ENCODE peak calls at places on chromosomes 5 and 9, in five cellular contexts. P is heart right ventricle, I is astrocyte, V is dorsolateral prefrontal cortex, F is cardiac fibroblast. S is an unnamed sample.

GRCh38 chr5:157290981-157291711 is 25.2 kb downstream of the CYFIP2 start:
- DNase-seq in P (no peak), I (peak; percentile 10), V (no peak), F (peak; percentile 29), S (no peak)

GRCh38 chr9:25418974-25419373 is 259.3 kb downstream of the TUSC1 start:
- DNase-seq in P (no peak), I (no peak), V (no peak), F (no peak), S (peak; percentile 19)

GRCh38 chr9:17793713-17794622 is 215.1 kb downstream of the SH3GL2 start:
- DNase-seq in P (no peak), I (no peak), V (no peak), F (peak; percentile 19), S (peak; percentile 2)

GRCh38 chr9:130471411-130472183 is 26.8 kb downstream of the ASS1 start:
- DNase-seq in P (no peak), I (no peak), V (no peak), F (no peak), S (no peak)

GRCh38 chr5:149924481-149924880 is 20.1 kb downstream of the PDE6A start:
- DNase-seq in P (no peak), I (no peak), V (no peak), F (no peak), S (no peak)

GRCh38 chr9:93965830-93966577 is 10.8 kb upstream of the BARX1 start:
- DNase-seq in P (no peak), I (no peak), V (no peak), F (no peak), S (no peak)

GRCh38 chr9:123550012-123550411 is 194.0 kb downstream of the CRB2 start:
- DNase-seq in P (no peak), I (peak; percentile 4), V (no peak), F (no peak), S (no peak)

GRCh38 chr9:127633216-127633615 is 21.1 kb downstream of the STXBP1 start:
- DNase-seq in P (no peak), I (no peak), V (no peak), F (no peak), S (no peak)

GRCh38 chr5:100550531-100551036 is 15.4 kb downstream of the FAM174A start:
- DNase-seq in P (no peak), I (no peak), V (no peak), F (no peak), S (peak; percentile 42)

GRCh38 chr5:24363789-24364534 is 280.8 kb downstream of the CDH10 start:
- DNase-seq in P (no peak), I (no peak), V (no peak), F (no peak), S (no peak)

GRCh38 chr5:152271420-152271819 is 133.7 kb downstream of the NMUR2 start:
- DNase-seq in P (no peak), I (no peak), V (peak; percentile 8), F (no peak), S (peak; percentile 26)

GRCh38 chr5:132388244-132389050 is 18.9 kb downstream of the SLC22A5 start:
- DNase-seq in P (peak; percentile 47), I (peak; percentile 70), V (no peak), F (peak; percentile 59), S (no peak)

GRCh38 chr5:53076014-53076413 is 33.5 kb downstream of the MOCS2 start:
- DNase-seq in P (no peak), I (no peak), V (no peak), F (peak; percentile 6), S (no peak)

GRCh38 chr5:44809956-44810276 is 1.2 kb downstream of the MRPS30 start:
- DNase-seq in P (no peak), I (no peak), V (no peak), F (no peak), S (no peak)

GRCh38 chr5:93611900-93612898 is 29.2 kb downstream of the NR2F1 start:
- DNase-seq in P (no peak), I (peak; percentile 32), V (no peak), F (no peak), S (no peak)

GRCh38 chr5:177089825-177090641 is 3.3 kb downstream of the FGFR4 start:
- DNase-seq in P (no peak), I (no peak), V (no peak), F (peak; percentile 32), S (no peak)

GRCh38 chr5:12016149-12016740 is 112.0 kb upstream of the CTNND2 start:
- DNase-seq in P (no peak), I (peak; percentile 59), V (peak; percentile 12), F (no peak), S (no peak)

GRCh38 chr5:163407034-163407652 is 30.3 kb upstream of the CCNG1 start:
- DNase-seq in P (no peak), I (peak; percentile 64), V (no peak), F (peak; percentile 44), S (peak; percentile 7)

GRCh38 chr5:32276173-32276853 is 36.4 kb downstream of the MTMR12 start:
- DNase-seq in P (no peak), I (peak; percentile 62), V (no peak), F (peak; percentile 65), S (peak; percentile 77)

GRCh38 chr5:147578228-147579024 is 68.6 kb upstream of the DPYSL3 start:
- DNase-seq in P (no peak), I (peak; percentile 60), V (no peak), F (peak; percentile 80), S (peak; percentile 59)

GRCh38 chr5:95843733-95844223 is 21.3 kb upstream of the GLRX start:
- DNase-seq in P (no peak), I (no peak), V (no peak), F (peak; percentile 93), S (no peak)

GRCh38 chr9:5799314-5799713 is 33.6 kb downstream of the ERMP1 start:
- DNase-seq in P (no peak), I (peak; percentile 23), V (no peak), F (peak; percentile 73), S (peak; percentile 53)

GRCh38 chr5:9316733-9317132 is 229.1 kb downstream of the SEMA5A start:
- DNase-seq in P (no peak), I (no peak), V (no peak), F (no peak), S (peak; percentile 45)

GRCh38 chr5:134070979-134071849 is 43.3 kb upstream of the TCF7 start:
- DNase-seq in P (no peak), I (no peak), V (no peak), F (no peak), S (no peak)

GRCh38 chr5:139878093-139878492 is 82.5 kb downstream of the PSD2 start:
- DNase-seq in P (no peak), I (no peak), V (no peak), F (no peak), S (no peak)

GRCh38 chr5:78806544-78806943 is 158.0 kb upstream of the LHFPL2 start:
- DNase-seq in P (no peak), I (peak; percentile 99), V (no peak), F (peak; percentile 50), S (peak; percentile 38)

GRCh38 chr9:91163773-91164471 is 197.8 kb downstream of the AUH start:
- DNase-seq in P (no peak), I (no peak), V (no peak), F (no peak), S (no peak)

GRCh38 chr5:81802625-81803024 is 51.7 kb upstream of the SSBP2 start:
- DNase-seq in P (no peak), I (no peak), V (no peak), F (no peak), S (no peak)

GRCh38 chr9:75390951-75391350 is 302.6 kb downstream of the OSTF1 start:
- DNase-seq in P (no peak), I (no peak), V (no peak), F (no peak), S (no peak)

GRCh38 chr9:132770775-132771310 is 100.6 kb downstream of the GTF3C4 start:
- DNase-seq in P (no peak), I (no peak), V (no peak), F (no peak), S (no peak)

GRCh38 chr9:132769895-132770774 is 99.9 kb downstream of the GTF3C4 start:
- DNase-seq in P (peak; percentile 65), I (peak; percentile 36), V (peak; percentile 22), F (peak; percentile 75), S (no peak)

GRCh38 chr9:132773764-132774339 is 103.6 kb downstream of the GTF3C4 start:
- DNase-seq in P (no peak), I (no peak), V (no peak), F (no peak), S (no peak)

GRCh38 chr9:132773093-132773492 is 102.8 kb downstream of the GTF3C4 start:
- DNase-seq in P (no peak), I (no peak), V (no peak), F (no peak), S (no peak)

GRCh38 chr9:132768932-132769894 is 98.9 kb downstream of the GTF3C4 start:
- DNase-seq in P (peak; percentile 30), I (peak; percentile 46), V (no peak), F (peak; percentile 82), S (peak; percentile 15)
- TF ChIP-seq CTCF in P (peak; percentile 39), I (peak; percentile 14), V (peak; percentile 23), F (peak; percentile 42), S (peak; percentile 5)

DNA sequence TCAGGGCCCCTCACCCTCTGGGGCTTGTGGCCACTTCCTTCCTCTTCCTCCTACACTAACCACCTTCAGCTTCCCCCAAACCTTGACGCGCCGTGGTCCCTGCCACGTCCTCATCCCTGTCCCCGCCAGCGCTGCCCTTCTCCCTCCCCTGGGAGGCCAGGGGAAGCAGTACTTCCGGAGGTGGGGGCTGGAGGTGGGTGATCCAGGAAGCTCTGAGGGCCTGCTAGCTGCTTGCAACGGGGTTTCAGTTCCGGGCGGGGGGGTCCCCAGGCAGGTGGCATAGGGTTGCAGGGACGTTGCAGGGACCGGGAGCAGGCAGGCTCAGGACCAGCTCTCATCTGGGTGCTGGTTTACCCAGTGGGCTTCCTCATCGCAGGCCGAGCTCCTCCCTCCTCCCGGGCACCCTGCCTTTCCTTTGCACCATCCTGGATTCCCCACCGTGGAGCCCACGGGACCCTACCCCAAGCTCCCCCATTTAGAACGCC is 70.0 kb downstream of the RXRA start:
- DNase-seq in P (no peak), I (no peak), V (no peak), F (no peak), S (no peak)
- H3K4me3 ChIP-seq in P (no peak overlapping the region), I (no peak overlapping the region), V (no peak overlapping the region), F (no peak overlapping the region), S (no peak overlapping the region)

GRCh38 chr9:135085830-135086546 is 1.5 kb upstream of the OLFM1 start:
- DNase-seq in P (peak; percentile 80), I (peak; percentile 11), V (peak; percentile 79), F (peak; percentile 67), S (peak; percentile 12)

GRCh38 chr9:135088348-135088978 is 995 bp downstream of the OLFM1 start:
- DNase-seq in P (no peak), I (no peak), V (no peak), F (no peak), S (no peak)

GRCh38 chr9:135086597-135087488 is 625 bp upstream of the OLFM1 start:
- DNase-seq in P (no peak), I (no peak), V (no peak), F (no peak), S (no peak)

GRCh38 chr9:135087899-135088347 is 455 bp downstream of the OLFM1 start:
- DNase-seq in P (no peak), I (no peak), V (no peak), F (no peak), S (no peak)

DNA sequence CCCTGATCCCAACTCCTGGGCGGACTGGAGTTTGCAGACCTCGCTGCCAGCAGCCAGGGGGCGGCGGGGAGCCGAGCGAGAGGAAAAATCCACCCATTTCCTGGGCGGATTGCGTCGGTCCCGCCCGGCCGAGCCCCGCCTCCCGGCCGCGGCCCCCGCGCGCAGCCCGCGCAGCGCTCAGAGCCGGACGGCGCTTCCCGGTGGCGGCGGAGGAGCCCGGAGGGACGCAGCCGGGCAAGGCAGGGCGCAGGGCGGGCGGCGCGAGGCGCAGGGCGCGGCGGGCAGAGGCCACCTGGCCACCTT is at the start of gene OLFM1:
- DNase-seq in P (peak; percentile 82), I (peak; percentile 41), V (peak; percentile 81), F (peak; percentile 68), S (peak; percentile 33)
- TF ChIP-seq CTCF in P (peak; percentile 67), I (no peak), V (peak; percentile 77), F (peak; percentile 70), S (peak; percentile 52)

GRCh38 chr5:67015577-67016290 is 180.9 kb downstream of the CD180 start:
- DNase-seq in P (no peak), I (peak; percentile 91), V (no peak), F (peak; percentile 64), S (peak; percentile 96)
- H3K4me3 ChIP-seq in P (peak overlapping the region; percentile 49), I (peak overlapping the region; percentile 18), V (no peak overlapping the region), F (peak overlapping the region; percentile 34), S (peak overlapping the region; percentile 38)

S was measured in bronchial epithelial cell.